ENCODE peak calls at places on chromosome 7, in seven cellular contexts. H, Z, R, Y, N, G and K are unnamed samples.
A peak's percentile ranks its signal among the peaks of the same experiment; 100 is the strongest.

GRCh38 chr7:48089415-48089975 is 430 bp downstream of the UPP1 start:
- DNase-seq in Y (peak; percentile 75), N (no peak), R (no peak), H (no peak), Z (peak; percentile 35), G (peak; percentile 63), K (peak; percentile 86)

GRCh38 chr7:32410545-32410944 is 79.6 kb downstream of the LSM5 start:
- DNase-seq in G (no peak), N (peak; percentile 74), Z (no peak), Y (no peak), R (no peak), H (no peak), K (no peak)

GRCh38 chr7:51325231-51325630 is 8.6 kb upstream of the COBL start:
- DNase-seq in G (no peak), Z (no peak), Y (no peak), H (no peak), N (no peak), R (no peak), K (no peak)

GRCh38 chr7:34036069-34036920 is 131.0 kb downstream of the BMPER start:
- DNase-seq in H (peak; percentile 61), R (no peak), Z (no peak), Y (no peak), G (no peak), N (no peak), K (no peak)

GRCh38 chr7:73537051-73537450 is 15.0 kb upstream of the BAZ1B start:
- DNase-seq in H (no peak), G (no peak), Z (no peak), Y (no peak), R (no peak), N (no peak), K (no peak)

GRCh38 chr7:9488555-9488954 is 1055.1 kb downstream of the NXPH1 start:
- DNase-seq in Z (no peak), G (no peak), H (no peak), R (no peak), N (no peak), Y (no peak), K (peak; percentile 72)

GRCh38 chr7:1404881-1405548 is 54.3 kb downstream of the MICALL2 start:
- DNase-seq in R (no peak), N (no peak), Z (no peak), G (no peak), H (no peak), Y (no peak), K (no peak)

GRCh38 chr7:66076459-66077329 is 1.1 kb downstream of the ASL start:
- DNase-seq in G (no peak), H (no peak), R (no peak), Z (no peak), N (no peak), Y (no peak), K (peak; percentile 86)

GRCh38 chr7:12157517-12157916 is 53.6 kb upstream of the TMEM106B start:
- DNase-seq in G (no peak), H (no peak), N (no peak), R (no peak), Z (no peak), Y (no peak), K (no peak)

GRCh38 chr7:107017965-107018714 is 26.4 kb upstream of the PRKAR2B start:
- DNase-seq in Y (no peak), Z (no peak), H (no peak), G (no peak), N (peak; percentile 45), R (no peak), K (no peak)

GRCh38 chr7:108347616-108348015 is 108.6 kb downstream of the NRCAM start:
- DNase-seq in R (no peak), Z (no peak), G (no peak), N (no peak), Y (no peak), H (no peak), K (peak; percentile 75)

GRCh38 chr7:98362517-98362916 is 38.4 kb downstream of the BAIAP2L1 start:
- DNase-seq in G (no peak), N (no peak), Y (peak; percentile 57), H (no peak), R (no peak), Z (no peak), K (no peak)

GRCh38 chr7:27190284-27190748 is 5.3 kb upstream of the HOXA11 start:
- DNase-seq in R (peak; percentile 39), G (no peak), N (no peak), H (no peak), Y (no peak), Z (peak; percentile 27), K (no peak)
- H3K4me3 ChIP-seq in R (no peak overlapping the region), G (no peak overlapping the region), N (no peak overlapping the region), H (no peak overlapping the region), Y (no peak overlapping the region), Z (no peak overlapping the region), K (peak overlapping the region; percentile 14)

DNA sequence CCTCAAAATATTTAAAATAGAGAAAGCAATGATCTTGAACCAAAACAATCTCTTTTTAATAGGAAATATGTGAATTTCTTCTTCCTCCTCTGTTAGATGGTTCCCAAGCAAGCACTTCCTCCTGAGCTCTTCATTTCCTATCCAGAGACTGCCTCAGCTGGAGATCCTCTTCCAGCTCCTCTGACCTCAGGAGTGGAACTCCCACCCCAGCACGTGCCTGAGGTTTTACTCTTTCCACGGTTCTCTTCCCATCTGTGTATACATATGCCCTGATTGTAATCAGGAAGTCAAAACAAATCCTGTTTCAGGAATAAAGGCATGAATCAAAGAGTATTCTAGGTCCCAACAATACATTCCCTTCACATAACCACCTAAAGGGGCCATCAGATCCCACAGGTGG is 5.6 kb downstream of the DENND11 start:
- DNase-seq in R (no peak), Z (no peak), Y (no peak), G (no peak), H (no peak), N (no peak), K (no peak)
- H3K4me1 ChIP-seq in R (peaks cover 3% of the 10 kb centered on the region), Z (peaks cover 3% of the 10 kb centered on the region), Y (no peaks in the 10 kb centered on the region), G (peaks cover 3% of the 10 kb centered on the region), H (peaks cover 4% of the 10 kb centered on the region), N (peaks cover 51% of the 10 kb centered on the region), K (peaks cover 14% of the 10 kb centered on the region)

DNA sequence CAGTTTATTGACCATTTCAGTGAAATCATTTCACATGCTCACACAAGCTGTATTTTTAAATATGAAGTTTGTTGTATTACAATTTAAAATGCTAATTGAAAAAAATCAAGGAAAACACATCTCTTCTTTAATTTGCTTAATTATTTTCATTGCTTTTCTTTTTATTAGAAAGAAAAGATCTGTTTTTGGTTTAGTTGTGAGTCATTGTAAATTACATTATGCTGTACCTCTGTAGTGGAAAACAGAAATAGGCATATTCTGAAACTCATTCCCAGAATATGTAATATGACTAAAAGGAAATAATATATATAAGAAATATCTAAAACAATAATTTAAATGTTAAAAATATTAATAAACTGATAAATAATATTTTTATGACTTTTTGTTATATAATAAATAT is 161.9 kb downstream of the HGF start:
- DNase-seq in N (no peak), Y (no peak), R (no peak), G (no peak), H (no peak), Z (no peak), K (no peak)
- TF ChIP-seq CTCF in N (no peak), Y (no peak), R (no peak), G (no peak), H (no peak), Z (no peak), K (no peak)

DNA sequence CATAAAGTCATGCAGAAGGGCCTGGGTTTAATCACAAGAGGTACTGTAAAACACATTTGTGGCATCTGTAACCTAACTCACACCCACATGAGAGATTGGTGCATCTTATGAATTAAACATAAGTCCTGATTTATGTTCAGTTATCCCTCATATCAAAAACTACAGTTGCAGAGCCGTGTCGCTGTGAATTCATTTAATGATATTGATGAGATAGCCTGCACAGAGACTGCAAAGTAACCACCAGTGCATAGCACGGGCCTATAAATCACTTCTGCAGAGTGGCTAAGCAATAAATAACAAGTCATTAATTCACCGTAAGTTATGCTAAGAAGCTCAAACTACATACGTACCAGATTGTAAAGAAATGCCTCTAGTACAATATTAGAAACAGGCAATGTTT is 178.1 kb downstream of the RELN start:
- DNase-seq in H (no peak), N (no peak), Z (no peak), Y (no peak), G (no peak), R (no peak), K (no peak)
- H3K4me3 ChIP-seq in H (no peak overlapping the region), N (no peak overlapping the region), Z (no peak overlapping the region), Y (no peak overlapping the region), G (no peak overlapping the region), R (no peak overlapping the region), K (no peak overlapping the region)